ENCODE peak calls at places on chromosome 2, in eight cellular contexts. V is SK-MEL-5; K is NCI-H1105; M is NCI-H1417; R is activated naive CD4-positive, alpha-beta T cell; Y is lower leg skin; A is activated effector memory CD4-positive, alpha-beta T cell treated with Interleukin-2 at 50 U/mL for 16 hours; C is GM12865. X is an unnamed sample.

GRCh38 chr2:23293063-23293462 is 91.9 kb upstream of the KLHL29 start:
- DNase-seq in C (no peak), Y (peak), M (no peak), K (no peak), R (no peak), A (no peak), V (no peak), X (no peak)

GRCh38 chr2:34578641-34579040 is 979.5 kb upstream of the FAM98A start:
- DNase-seq in C (no peak), R (no peak), M (no peak), K (no peak), A (no peak), V (no peak), Y (no peak), X (no peak)

GRCh38 chr2:25651782-25652455 is 21.5 kb downstream of the DTNB start:
- DNase-seq in K (no peak), Y (no peak), C (no peak), V (no peak), M (no peak), A (no peak), R (no peak), X (no peak)

GRCh38 chr2:113390133-113390849 is 47.2 kb upstream of the ZNG1B start:
- DNase-seq in K (no peak), A (peak), R (no peak), C (peak), V (peak), Y (peak), M (no peak), X (no peak)

GRCh38 chr2:120930861-120931260 is 195.2 kb downstream of the GLI2 start:
- DNase-seq in K (no peak), A (no peak), Y (no peak), R (no peak), V (no peak), C (no peak), M (no peak), X (no peak)

GRCh38 chr2:168849610-168850009 is 40.6 kb downstream of the SPC25 start:
- DNase-seq in C (peak), R (no peak), A (no peak), Y (no peak), M (peak), K (peak), V (peak), X (peak)

GRCh38 chr2:65112630-65113029 is 17.3 kb downstream of the RAB1A start:
- DNase-seq in V (no peak), A (no peak), K (no peak), R (no peak), C (no peak), Y (no peak), M (no peak), X (no peak)

GRCh38 chr2:86621290-86621943 is 2.2 kb downstream of the RNF103 start:
- DNase-seq in R (no peak), V (no peak), C (peak), Y (no peak), A (no peak), M (no peak), K (no peak), X (peak)

GRCh38 chr2:189222440-189222839 is 42.9 kb upstream of the COL5A2 start:
- DNase-seq in R (no peak), M (no peak), A (no peak), K (no peak), Y (no peak), C (no peak), V (no peak), X (no peak)

GRCh38 chr2:240369725-240370585 is 65.5 kb upstream of the GPC1 start:
- DNase-seq in Y (no peak), C (no peak), A (no peak), V (peak), M (no peak), R (no peak), K (no peak), X (no peak)

GRCh38 chr2:157837851-157838441 is 38.2 kb downstream of the ACVR1 start:
- DNase-seq in M (peak), C (no peak), V (no peak), R (no peak), Y (no peak), K (peak), A (no peak), X (peak)

GRCh38 chr2:84033347-84033974 is 425.6 kb downstream of the SUCLG1 start:
- DNase-seq in C (no peak), R (no peak), V (no peak), M (no peak), Y (no peak), K (no peak), A (no peak), X (no peak)

GRCh38 chr2:147739531-147739930 is 105.3 kb upstream of the ACVR2A start:
- DNase-seq in K (no peak), V (no peak), C (no peak), Y (no peak), M (no peak), R (no peak), A (no peak), X (no peak)

GRCh38 chr2:236408786-236409185 is 144.6 kb upstream of the ASB18 start:
- DNase-seq in M (no peak), Y (peak), R (no peak), A (no peak), K (no peak), V (no peak), C (no peak), X (no peak)

GRCh38 chr2:60484080-60484737 is 69.2 kb downstream of the BCL11A start:
- DNase-seq in M (no peak), R (no peak), Y (no peak), K (no peak), V (no peak), A (no peak), C (peak), X (no peak)

GRCh38 chr2:45046786-45047185 is 37.5 kb upstream of the SIX2 start:
- DNase-seq in M (no peak), V (no peak), C (no peak), R (no peak), K (no peak), A (no peak), Y (no peak), X (no peak)

GRCh38 chr2:99698896-99699295 is 209.1 kb upstream of the REV1 start:
- DNase-seq in C (no peak), A (no peak), V (no peak), K (no peak), R (no peak), M (no peak), Y (no peak), X (no peak)

GRCh38 chr2:152743004-152743403 is 24.6 kb downstream of the ARL6IP6 start:
- DNase-seq in V (peak), R (no peak), A (no peak), Y (no peak), C (peak), M (peak), K (no peak), X (peak)

GRCh38 chr2:14756122-14756541 is 123.6 kb downstream of the LRATD1 start:
- DNase-seq in A (no peak), C (no peak), Y (no peak), K (no peak), R (no peak), M (no peak), V (no peak), X (no peak)

GRCh38 chr2:113818382-113818951 is 62.0 kb upstream of the SLC35F5 start:
- DNase-seq in R (no peak), K (no peak), C (no peak), V (peak), A (no peak), Y (no peak), M (no peak), X (no peak)

GRCh38 chr2:198776616-198777406 is 680.9 kb downstream of the SATB2 start:
- DNase-seq in V (no peak), K (no peak), Y (no peak), M (no peak), R (no peak), A (no peak), C (no peak), X (no peak)

GRCh38 chr2:241033994-241034393 is 35.6 kb downstream of the SNED1 start:
- DNase-seq in V (no peak), M (no peak), A (no peak), K (no peak), R (no peak), C (no peak), Y (peak), X (no peak)

GRCh38 chr2:240995041-240995960 is 3.1 kb upstream of the SNED1 start:
- DNase-seq in V (no peak), R (no peak), A (no peak), Y (peak), M (no peak), K (no peak), C (no peak), X (no peak)

X was measured in NCI-H69.